ENCODE peak calls at places on chromosomes 2 and 18, in five cellular contexts. G is HepG2, M is transverse colon, N is tibial nerve, F is SK-N-SH. V is an unnamed sample.

GRCh38 chr2:144454466-144455287 is 65.2 kb downstream of the ZEB2 start:
- DNase-seq in G (no peak), M (no peak), N (no peak), F (no peak), V (no peak)

GRCh38 chr2:105194022-105194681 is 47.4 kb upstream of the GPR45 start:
- DNase-seq in G (no peak), M (no peak), N (no peak), F (no peak), V (no peak)

GRCh38 chr2:190216829-190217228 is 102.8 kb downstream of the HIBCH start:
- DNase-seq in G (peak), M (peak), N (no peak), F (peak), V (no peak)

GRCh38 chr2:173999272-173999671 is 34.1 kb upstream of the SP3 start:
- DNase-seq in G (no peak), M (no peak), N (no peak), F (no peak), V (peak)

GRCh38 chr18:63591725-63592124 is 4.6 kb downstream of the SERPINB13 start:
- DNase-seq in G (no peak), M (no peak), N (no peak), F (no peak), V (no peak)

GRCh38 chr2:170227467-170228075 is 49.6 kb downstream of the MYO3B start:
- DNase-seq in G (no peak), M (no peak), N (no peak), F (no peak), V (no peak)

GRCh38 chr18:78527984-78528383 is 451.6 kb upstream of the SALL3 start:
- DNase-seq in G (no peak), M (no peak), N (no peak), F (no peak), V (no peak)

GRCh38 chr2:172968061-172968469 is 107.6 kb upstream of the MAP3K20 start:
- DNase-seq in G (peak), M (no peak), N (peak), F (no peak), V (no peak)

GRCh38 chr2:25165992-25166618 is 2.3 kb downstream of the POMC start:
- DNase-seq in G (peak), M (peak), N (no peak), F (peak), V (peak)

GRCh38 chr2:165067958-165068612 is 112.8 kb upstream of the SLC38A11 start:
- DNase-seq in G (no peak), M (no peak), N (no peak), F (peak), V (no peak)

GRCh38 chr18:5970032-5970431 is 74.7 kb upstream of the TMEM200C start:
- DNase-seq in G (peak), M (peak), N (no peak), F (no peak), V (no peak)

GRCh38 chr2:121099329-121100318 is 185.4 kb downstream of the TFCP2L1 start:
- DNase-seq in G (no peak), M (peak), N (no peak), F (peak), V (peak)

GRCh38 chr18:11310476-11311086 is 161.2 kb upstream of the PIEZO2 start:
- DNase-seq in G (peak), M (peak), N (peak), F (peak), V (no peak)

GRCh38 chr18:75041586-75041985 is 167.4 kb downstream of the PTGR3 start:
- DNase-seq in G (no peak), M (no peak), N (no peak), F (no peak), V (no peak)

GRCh38 chr2:208129804-208130712 is at the start of gene CRYGC:
- DNase-seq in G (peak), M (peak), N (no peak), F (peak), V (no peak)

GRCh38 chr18:13435596-13436333 is 217.2 kb downstream of the LDLRAD4 start:
- DNase-seq in G (no peak), M (no peak), N (no peak), F (no peak), V (peak)

GRCh38 chr18:68436485-68436884 is 278.4 kb downstream of the TMX3 start:
- DNase-seq in G (no peak), M (no peak), N (no peak), F (no peak), V (no peak)

GRCh38 chr2:132400169-132400900 is 16.3 kb upstream of the GPR39 start:
- DNase-seq in G (no peak), M (no peak), N (no peak), F (no peak), V (no peak)

GRCh38 chr2:199442173-199442572 is 15.6 kb downstream of the SATB2 start:
- DNase-seq in G (no peak), M (no peak), N (no peak), F (no peak), V (no peak)

GRCh38 chr2:8491296-8492048 is 190.4 kb upstream of the ID2 start:
- DNase-seq in G (no peak), M (no peak), N (no peak), F (no peak), V (peak)

GRCh38 chr2:32135409-32135808 is 30.3 kb upstream of the SLC30A6 start:
- DNase-seq in G (peak), M (peak), N (no peak), F (peak), V (no peak)
- TF ChIP-seq EP300 in G (no peak), M (no peak), N (no peak), F (no peak), V (no peak)

DNA sequence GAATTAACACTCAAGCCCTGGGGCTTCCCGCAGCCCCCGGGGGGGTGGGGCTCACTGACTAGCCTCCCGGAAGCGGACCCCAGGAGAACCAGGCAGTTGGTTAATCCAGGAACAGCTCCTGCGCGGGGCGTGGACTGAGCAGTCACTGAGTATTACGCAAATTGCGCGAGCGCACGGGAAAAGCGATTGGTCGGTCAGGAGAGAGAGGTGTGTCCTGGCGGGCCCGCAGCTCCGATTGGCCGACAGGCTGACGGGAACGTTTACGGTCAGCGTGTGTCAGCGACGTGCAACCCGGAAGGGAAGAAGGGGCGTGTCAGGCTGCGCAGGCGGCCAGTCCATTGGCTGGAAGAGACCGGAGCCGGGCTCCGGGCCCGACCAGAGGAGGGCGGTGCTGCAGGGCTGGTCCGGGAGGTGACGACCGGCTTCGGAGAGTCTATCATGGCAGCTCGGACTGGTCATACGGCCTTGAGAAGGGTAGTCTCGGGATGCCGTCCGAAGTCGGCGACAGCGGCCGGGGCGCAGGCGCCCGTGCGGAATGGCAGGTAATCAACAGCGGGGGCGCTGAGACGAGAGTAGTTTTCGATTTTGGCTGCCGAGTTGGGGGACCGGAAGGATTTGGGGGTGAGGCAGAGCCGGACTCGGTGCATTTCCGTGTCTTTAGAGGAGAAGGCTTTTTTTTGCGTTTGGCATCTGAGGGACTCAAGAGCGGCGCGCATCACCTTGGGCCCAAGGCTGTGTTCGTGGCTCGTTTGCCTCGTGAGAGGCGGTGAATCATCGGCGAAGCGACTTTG is at the start of gene COQ10B:
- DNase-seq in G (peak), M (peak), N (peak), F (peak), V (peak)
- TF ChIP-seq EP300 in G (peak), M (peak), N (peak), F (no peak), V (peak)

GRCh38 chr2:158315000-158315399 is 141.6 kb downstream of the CCDC148 start:
- DNase-seq in G (no peak), M (no peak), N (no peak), F (no peak), V (no peak)
- TF ChIP-seq EP300 in G (no peak), M (no peak), N (no peak), F (no peak), V (no peak)

GRCh38 chr2:38076710-38077430 is 919 bp upstream of the CYP1B1 start:
- DNase-seq in G (no peak), M (peak), N (peak), F (peak), V (peak)
- TF ChIP-seq EP300 in G (no peak), M (peak), N (peak), F (peak), V (no peak)

GRCh38 chr2:40033781-40034180 is 254.7 kb upstream of the THUMPD2 start:
- DNase-seq in G (no peak), M (no peak), N (no peak), F (no peak), V (no peak)

GRCh38 chr2:40036241-40036640 is 257.2 kb upstream of the THUMPD2 start:
- DNase-seq in G (no peak), M (no peak), N (no peak), F (no peak), V (no peak)

GRCh38 chr2:40032650-40033319 is 253.7 kb upstream of the THUMPD2 start:
- DNase-seq in G (no peak), M (no peak), N (no peak), F (no peak), V (no peak)

GRCh38 chr2:40034801-40035200 is 255.7 kb upstream of the THUMPD2 start:
- DNase-seq in G (no peak), M (no peak), N (no peak), F (no peak), V (no peak)

DNA sequence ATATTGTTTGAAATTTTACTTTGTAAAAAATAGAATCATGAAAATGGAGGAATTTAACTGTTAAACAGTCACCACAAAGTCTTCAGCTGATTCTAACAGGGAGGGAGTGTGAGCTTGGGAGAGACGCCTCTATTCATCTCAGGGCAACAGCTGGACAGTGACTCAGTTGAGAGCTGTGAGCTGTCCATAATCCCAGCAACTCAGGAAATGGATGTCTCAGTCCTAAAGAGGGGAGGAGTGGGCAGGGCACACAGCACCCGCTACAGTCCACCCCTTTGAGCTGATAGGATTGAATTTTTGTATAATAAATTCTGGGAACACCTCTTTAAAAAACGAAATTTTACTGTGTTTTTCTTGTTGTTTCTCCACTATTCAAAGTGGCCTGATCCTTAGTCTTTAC is 255.1 kb upstream of the THUMPD2 start:
- DNase-seq in G (no peak), M (no peak), N (no peak), F (no peak), V (no peak)
- TF ChIP-seq EP300 in G (no peak), M (no peak), N (no peak), F (no peak), V (no peak)